ENCODE peak calls at places on chromosome 10, in seven cellular contexts. X is PC-9, G is neuronal stem cell, K is Peyer's patch, Q is H7, T is ascending aorta, Z is fibroblast of lung. U is an unnamed sample.

GRCh38 chr10:108970016-108970415 is 953.3 kb downstream of the XPNPEP1 start:
- DNase-seq in X (no peak), G (peak; percentile 69), K (no peak), Q (peak; percentile 19), T (no peak), Z (peak; percentile 3), U (no peak)

GRCh38 chr10:36515313-36515712 is 610.1 kb upstream of the ANKRD30A start:
- DNase-seq in X (no peak), G (no peak), K (no peak), Q (no peak), T (no peak), Z (peak; percentile 19), U (no peak)

GRCh38 chr10:80281292-80281691 is 8.2 kb downstream of the MAT1A start:
- DNase-seq in X (no peak), G (no peak), K (no peak), Q (no peak), T (no peak), Z (no peak), U (no peak)

GRCh38 chr10:131860806-131861440 is 39.9 kb upstream of the PPP2R2D start:
- DNase-seq in X (no peak), G (no peak), K (no peak), Q (peak; percentile 84), T (no peak), Z (no peak), U (no peak)

GRCh38 chr10:4947039-4947634 is 16.1 kb upstream of the AKR1C1 start:
- DNase-seq in X (no peak), G (no peak), K (no peak), Q (no peak), T (no peak), Z (peak; percentile 82), U (no peak)

GRCh38 chr10:105347487-105347886 is 706.4 kb downstream of the SORCS3 start:
- DNase-seq in X (no peak), G (no peak), K (no peak), Q (no peak), T (no peak), Z (no peak), U (no peak)

GRCh38 chr10:94361161-94361794 is 1.5 kb downstream of the NOC3L start:
- DNase-seq in X (no peak), G (no peak), K (peak; percentile 31), Q (no peak), T (no peak), Z (peak; percentile 23), U (no peak)

GRCh38 chr10:29102233-29102632 is 186.6 kb upstream of the LYZL1 start:
- DNase-seq in X (peak; percentile 65), G (no peak), K (no peak), Q (no peak), T (no peak), Z (no peak), U (no peak)

GRCh38 chr10:91856637-91857036 is 52.6 kb downstream of the FGFBP3 start:
- DNase-seq in X (no peak), G (no peak), K (no peak), Q (no peak), T (no peak), Z (peak; percentile 21), U (no peak)

GRCh38 chr10:48691812-48692528 is 7.3 kb downstream of the WDFY4 start:
- DNase-seq in X (no peak), G (no peak), K (no peak), Q (no peak), T (no peak), Z (no peak), U (no peak)

GRCh38 chr10:129836253-129836652 is 127.8 kb downstream of the EBF3 start:
- DNase-seq in X (no peak), G (no peak), K (no peak), Q (no peak), T (no peak), Z (no peak), U (no peak)

GRCh38 chr10:60798031-60798430 is 19.8 kb downstream of the CDK1 start:
- DNase-seq in X (no peak), G (no peak), K (no peak), Q (no peak), T (no peak), Z (peak; percentile 28), U (no peak)

GRCh38 chr10:60800918-60801317 is 22.6 kb downstream of the CDK1 start:
- DNase-seq in X (no peak), G (no peak), K (no peak), Q (no peak), T (no peak), Z (no peak), U (no peak)

GRCh38 chr10:60799971-60800370 is 21.7 kb downstream of the CDK1 start:
- DNase-seq in X (no peak), G (no peak), K (no peak), Q (no peak), T (no peak), Z (no peak), U (no peak)

GRCh38 chr10:60797200-60797599 is 18.9 kb downstream of the CDK1 start:
- DNase-seq in X (no peak), G (no peak), K (no peak), Q (no peak), T (no peak), Z (no peak), U (no peak)

DNA sequence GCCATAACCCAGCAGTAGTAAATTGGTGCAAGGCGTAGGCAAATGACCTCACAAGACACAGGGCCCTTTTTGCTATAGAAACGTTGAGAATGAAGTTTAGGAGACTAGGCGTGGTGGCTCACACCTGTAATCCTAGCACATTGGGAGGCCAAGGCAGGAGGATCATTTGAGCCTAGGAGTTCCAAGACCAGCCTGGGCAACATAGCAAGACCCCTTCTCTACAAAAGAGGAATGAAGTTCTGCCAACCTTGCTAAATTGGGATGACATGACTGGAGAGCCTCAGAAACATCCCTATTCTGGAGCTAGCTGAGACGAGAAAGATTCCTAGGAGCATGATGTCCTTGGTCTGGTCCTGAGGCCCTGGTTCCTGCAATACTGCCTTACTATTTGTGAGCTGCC is 20.6 kb downstream of the CDK1 start:
- DNase-seq in X (no peak), G (no peak), K (no peak), Q (no peak), T (no peak), Z (no peak), U (no peak)
- H3K36me3 ChIP-seq in X (peaks cover 17% of the 10 kb centered on the region), G (peaks cover 45% of the 10 kb centered on the region), K (no peaks in the 10 kb centered on the region), Q (peaks cover 2% of the 10 kb centered on the region), T (no peaks in the 10 kb centered on the region), Z (no peaks in the 10 kb centered on the region), U (no peaks in the 10 kb centered on the region)

GRCh38 chr10:103445366-103445765 is 6.8 kb downstream of the CALHM2 start:
- DNase-seq in X (no peak), G (no peak), K (no peak), Q (no peak), T (no peak), Z (no peak), U (no peak)

GRCh38 chr10:103444478-103444877 is 7.7 kb downstream of the CALHM2 start:
- DNase-seq in X (no peak), G (no peak), K (no peak), Q (no peak), T (no peak), Z (no peak), U (peak; percentile 47)

GRCh38 chr10:103447187-103447586 is 5.0 kb downstream of the CALHM2 start:
- DNase-seq in X (no peak), G (no peak), K (no peak), Q (peak; percentile 31), T (no peak), Z (no peak), U (no peak)

GRCh38 chr10:103443475-103444185 is 8.5 kb downstream of the CALHM2 start:
- DNase-seq in X (no peak), G (no peak), K (no peak), Q (peak; percentile 20), T (no peak), Z (no peak), U (no peak)

GRCh38 chr10:103445767-103446567 is 6.2 kb downstream of the CALHM2 start:
- DNase-seq in X (no peak), G (no peak), K (no peak), Q (peak; percentile 20), T (peak; percentile 49), Z (peak; percentile 81), U (peak; percentile 82)
- H3K36me3 ChIP-seq in X (peaks cover 10% of the 10 kb centered on the region), G (peaks cover 87% of the 10 kb centered on the region), K (no peaks in the 10 kb centered on the region), Q (peaks cover 39% of the 10 kb centered on the region), T (peaks cover 78% of the 10 kb centered on the region), Z (peaks cover 51% of the 10 kb centered on the region), U (peaks cover 93% of the 10 kb centered on the region)

GRCh38 chr10:128062331-128062730 is 63.9 kb downstream of the MKI67 start:
- DNase-seq in X (no peak), G (no peak), K (peak; percentile 55), Q (peak; percentile 61), T (no peak), Z (no peak), U (no peak)
- H3K36me3 ChIP-seq in X (no peaks in the 10 kb centered on the region), G (no peaks in the 10 kb centered on the region), K (no peaks in the 10 kb centered on the region), Q (no peaks in the 10 kb centered on the region), T (peaks cover 7% of the 10 kb centered on the region), Z (no peaks in the 10 kb centered on the region), U (peaks cover 24% of the 10 kb centered on the region)

GRCh38 chr10:77807706-77808105 is 118.8 kb downstream of the DLG5 start:
- DNase-seq in X (no peak), G (no peak), K (no peak), Q (no peak), T (no peak), Z (no peak), U (no peak)

GRCh38 chr10:77812741-77813140 is 113.8 kb downstream of the DLG5 start:
- DNase-seq in X (no peak), G (no peak), K (no peak), Q (no peak), T (no peak), Z (no peak), U (no peak)

GRCh38 chr10:77811831-77812430 is 114.6 kb downstream of the DLG5 start:
- DNase-seq in X (no peak), G (no peak), K (no peak), Q (no peak), T (no peak), Z (no peak), U (no peak)

GRCh38 chr10:77809336-77809735 is 117.2 kb downstream of the DLG5 start:
- DNase-seq in X (no peak), G (no peak), K (no peak), Q (no peak), T (no peak), Z (no peak), U (no peak)

GRCh38 chr10:77810446-77811335 is 115.9 kb downstream of the DLG5 start:
- DNase-seq in X (no peak), G (no peak), K (no peak), Q (no peak), T (no peak), Z (no peak), U (no peak)
- H3K36me3 ChIP-seq in X (peaks cover 19% of the 10 kb centered on the region), G (peaks cover 94% of the 10 kb centered on the region), K (no peaks in the 10 kb centered on the region), Q (peaks cover 37% of the 10 kb centered on the region), T (peaks cover 97% of the 10 kb centered on the region), Z (peaks cover 15% of the 10 kb centered on the region), U (peaks cover 97% of the 10 kb centered on the region)

GRCh38 chr10:60024506-60024905 is 118.2 kb upstream of the CCDC6 start:
- DNase-seq in X (no peak), G (no peak), K (no peak), Q (no peak), T (no peak), Z (no peak), U (no peak)
- H3K36me3 ChIP-seq in X (no peaks in the 10 kb centered on the region), G (no peaks in the 10 kb centered on the region), K (no peaks in the 10 kb centered on the region), Q (no peaks in the 10 kb centered on the region), T (no peaks in the 10 kb centered on the region), Z (no peaks in the 10 kb centered on the region), U (no peaks in the 10 kb centered on the region)

U was measured in left ventricle myocardium inferior.